ENCODE peak calls at places on chromosomes 6 and 20, in four cellular contexts. S, V, C and U are unnamed samples.

GRCh38 chr6:142152731-142153130 is 5.7 kb downstream of the VTA1 start:
- DNase-seq in S (no peak), V (no peak), C (no peak), U (peak)

GRCh38 chr6:90179190-90180169 is 117.2 kb downstream of the BACH2 start:
- DNase-seq in S (no peak), V (no peak), C (no peak), U (peak)

GRCh38 chr20:32215147-32215546 is 7.5 kb downstream of the POFUT1 start:
- DNase-seq in S (no peak), V (no peak), C (no peak), U (no peak)

GRCh38 chr6:74070091-74070490 is 374.1 kb downstream of the CD109 start:
- DNase-seq in S (no peak), V (no peak), C (no peak), U (no peak)

GRCh38 chr20:57746201-57746600 is 36.4 kb upstream of the PMEPA1 start:
- DNase-seq in S (no peak), V (no peak), C (no peak), U (no peak)

GRCh38 chr6:159833556-159833955 is 33.5 kb downstream of the PNLDC1 start:
- DNase-seq in S (no peak), V (no peak), C (no peak), U (peak)

GRCh38 chr6:151497935-151498726 is 4.3 kb downstream of the CCDC170 start:
- DNase-seq in S (no peak), V (no peak), C (no peak), U (peak)

GRCh38 chr6:93073811-93074210 is 345.5 kb downstream of the EPHA7 start:
- DNase-seq in S (no peak), V (no peak), C (no peak), U (no peak)

GRCh38 chr20:41436679-41437078 is 70.1 kb upstream of the EMILIN3 start:
- DNase-seq in S (no peak), V (no peak), C (no peak), U (peak)

GRCh38 chr6:138465007-138465645 is 34.2 kb downstream of the NHSL1 start:
- DNase-seq in S (no peak), V (no peak), C (no peak), U (peak)

GRCh38 chr6:15819841-15820240 is 157.0 kb upstream of the DTNBP1 start:
- DNase-seq in S (no peak), V (no peak), C (no peak), U (no peak)

GRCh38 chr20:3784863-3785239 is 1.7 kb downstream of the CENPB start:
- DNase-seq in S (no peak), V (no peak), C (no peak), U (no peak)

GRCh38 chr20:3784226-3784853 is 2.2 kb downstream of the CENPB start:
- DNase-seq in S (no peak), V (no peak), C (no peak), U (peak)

GRCh38 chr20:3782597-3782996 is 1.3 kb upstream of the SPEF1 start:
- DNase-seq in S (no peak), V (no peak), C (no peak), U (no peak)

GRCh38 chr20:3783068-3783489 is 1.8 kb upstream of the SPEF1 start:
- DNase-seq in S (no peak), V (no peak), C (no peak), U (no peak)

DNA sequence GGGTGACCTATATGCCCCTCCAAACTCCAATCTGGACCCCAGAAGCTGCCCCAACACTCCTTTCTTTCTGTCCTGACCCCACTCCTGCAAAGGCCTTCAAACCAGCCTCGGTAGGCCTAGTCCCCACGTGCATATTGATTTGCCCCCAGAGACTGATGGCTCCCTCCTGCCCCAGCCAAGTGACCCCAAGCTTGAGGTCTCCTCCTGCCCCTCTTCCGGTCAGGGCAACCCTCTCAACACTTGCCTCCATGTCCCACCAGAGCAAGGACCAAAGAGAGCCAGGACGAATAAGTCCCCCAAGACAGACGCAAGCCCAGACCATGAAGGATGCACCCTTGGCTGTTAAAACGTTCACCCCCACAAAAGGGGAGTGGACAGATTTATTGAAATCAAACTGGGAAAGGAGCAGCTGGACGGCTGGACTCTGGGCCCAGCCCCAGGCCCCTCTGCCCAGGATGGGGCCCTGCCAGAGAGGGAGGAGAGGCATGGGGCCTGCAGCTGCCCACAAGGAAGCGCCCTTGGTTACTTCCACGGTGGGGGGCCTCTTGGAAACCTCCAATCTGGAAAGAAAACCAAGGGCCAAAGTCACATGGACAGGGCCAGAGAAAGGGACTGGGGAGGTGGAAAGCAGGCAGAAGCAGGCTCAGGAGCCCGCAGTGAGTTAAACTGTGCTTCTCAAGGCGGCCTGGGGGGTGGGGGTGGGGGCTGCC is 2.4 kb upstream of the SPEF1 start:
- DNase-seq in S (no peak), V (no peak), C (no peak), U (no peak)
- H3K4me3 ChIP-seq in S (no peak), V (no peak), C (no peak), U (peak)

DNA sequence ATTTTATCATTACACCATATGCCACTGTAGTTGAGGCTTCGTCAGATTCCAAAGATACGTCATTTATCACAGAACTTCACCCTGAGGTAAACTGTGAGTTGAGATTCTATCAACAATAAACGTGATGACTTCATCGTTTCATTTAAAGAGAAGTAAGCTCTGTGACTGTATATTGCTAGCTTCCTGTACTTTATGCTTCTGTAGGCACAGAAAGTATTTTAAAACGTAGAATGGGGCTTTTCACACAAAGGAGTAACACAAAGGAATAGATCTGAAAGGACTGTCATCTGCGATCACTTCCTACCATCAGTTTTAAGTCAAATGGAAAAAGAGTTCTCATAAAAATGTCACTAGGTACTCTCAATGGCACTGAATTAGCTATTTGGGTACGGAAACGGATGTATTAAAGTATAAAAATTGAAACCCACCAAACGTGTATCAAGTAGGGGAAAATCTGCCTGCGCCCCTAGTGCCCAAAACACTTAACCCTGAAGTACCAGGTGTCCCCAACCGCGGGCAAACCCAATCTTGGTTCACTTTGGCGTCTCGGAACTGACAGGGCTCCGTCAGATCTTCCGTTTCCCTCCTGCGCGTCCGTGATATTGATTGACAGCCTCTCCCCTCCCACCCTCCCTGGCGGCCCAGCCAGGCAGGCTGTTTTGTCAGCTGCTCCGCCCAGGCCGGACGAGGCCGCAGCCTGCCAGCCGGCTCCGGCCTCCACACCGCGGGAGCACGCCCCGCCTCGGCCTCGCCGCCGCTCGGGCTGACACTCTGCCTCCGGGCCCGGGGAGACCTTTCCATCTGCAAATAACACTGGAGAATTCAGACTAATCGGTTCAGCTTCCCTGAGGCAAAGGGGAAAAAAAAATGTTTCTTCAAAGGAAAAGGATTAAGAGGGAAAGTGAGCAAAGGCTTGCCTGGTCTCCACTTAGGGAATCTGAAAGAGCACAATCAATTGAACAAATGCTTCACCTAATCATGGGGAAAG is 234.7 kb upstream of the MCHR2 start:
- DNase-seq in S (peak), V (peak), C (peak), U (peak)
- TF ChIP-seq CTCF in S (no peak), V (peak), C (peak), U (peak)

DNA sequence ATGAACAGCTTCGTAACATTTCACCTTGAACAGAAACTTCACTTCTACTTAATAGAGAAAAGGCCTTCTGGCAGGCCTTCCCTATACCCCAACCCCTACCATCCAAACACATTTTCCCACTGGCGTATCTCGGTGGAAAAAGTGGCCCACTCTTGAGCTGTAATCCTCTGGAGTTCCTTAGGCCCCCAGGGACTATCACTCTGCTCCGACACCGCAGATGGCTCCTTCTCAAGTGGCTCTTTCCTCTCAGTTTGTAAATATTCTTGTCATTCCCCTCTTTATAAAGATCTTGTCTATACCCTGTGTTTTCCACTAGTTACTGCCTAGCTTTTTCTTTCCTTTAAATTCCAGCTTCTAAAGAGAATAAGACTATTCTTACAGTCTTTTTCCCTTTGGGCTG is 108.7 kb downstream of the MYB start:
- DNase-seq in S (no peak), V (no peak), C (no peak), U (no peak)
- H3K4me3 ChIP-seq in S (no peak), V (no peak), C (no peak), U (no peak)

GRCh38 chr20:53427951-53428350 is 165.7 kb downstream of the ZNF217 start:
- DNase-seq in S (no peak), V (no peak), C (no peak), U (no peak)
- TF ChIP-seq CTCF in S (no peak), V (no peak), C (no peak), U (no peak)

GRCh38 chr6:43851204-43851855 is 81.3 kb downstream of the VEGFA start:
- DNase-seq in S (no peak), V (no peak), C (no peak), U (peak)
- H3K4me3 ChIP-seq in S (no peak), V (no peak), C (no peak), U (no peak)

GRCh38 chr6:157271911-157272310 is 51.4 kb downstream of the TMEM242 start:
- DNase-seq in S (no peak), V (no peak), C (no peak), U (no peak)

GRCh38 chr6:157274116-157274470 is 49.2 kb downstream of the TMEM242 start:
- DNase-seq in S (no peak), V (no peak), C (peak), U (no peak)

GRCh38 chr6:157272372-157272771 is 50.9 kb downstream of the TMEM242 start:
- DNase-seq in S (no peak), V (no peak), C (no peak), U (no peak)

GRCh38 chr6:157273756-157274088 is 49.6 kb downstream of the TMEM242 start:
- DNase-seq in S (peak), V (no peak), C (peak), U (no peak)

DNA sequence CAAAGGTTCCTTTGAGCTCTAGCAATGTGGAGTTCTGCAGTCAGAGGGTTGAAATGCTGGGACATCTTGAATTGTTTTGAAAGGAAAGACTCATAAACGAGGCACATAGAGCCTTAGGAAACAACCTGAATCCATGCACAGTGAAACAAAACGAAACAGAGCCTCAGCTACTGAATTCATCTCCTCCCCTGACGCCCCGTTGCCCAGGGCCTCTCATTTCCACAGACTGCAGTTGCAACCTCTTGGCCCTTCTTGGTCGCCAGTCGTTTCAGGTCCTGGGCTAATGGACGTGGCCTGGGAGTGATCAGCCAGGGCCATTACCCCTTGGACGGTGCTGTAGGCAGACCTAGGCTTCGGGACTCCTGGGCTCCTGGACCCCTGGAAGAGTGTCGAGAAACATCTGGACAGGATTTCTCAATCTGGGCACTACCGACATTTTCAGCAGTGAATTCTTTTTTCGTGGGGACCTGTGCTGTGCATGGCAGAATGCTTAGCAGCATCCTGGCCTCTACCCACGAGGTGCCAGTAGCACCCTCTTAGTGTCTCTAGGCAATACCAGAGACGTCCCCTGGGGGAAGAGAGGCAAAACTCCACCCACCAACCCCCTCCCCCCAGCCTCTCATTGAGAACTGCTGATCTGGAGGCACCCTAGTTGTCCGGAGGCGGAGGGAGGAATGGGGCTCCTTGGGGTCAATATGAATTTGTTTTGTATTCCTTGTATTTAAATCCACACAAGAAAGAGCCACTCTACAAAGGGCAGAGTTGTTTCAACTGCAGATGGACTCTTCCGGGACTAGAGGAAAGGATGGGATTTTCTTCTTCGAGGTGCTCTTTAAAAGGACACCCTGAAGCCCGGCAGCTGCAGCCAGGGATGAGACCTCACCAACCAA is 50.2 kb downstream of the TMEM242 start:
- DNase-seq in S (no peak), V (no peak), C (no peak), U (no peak)
- TF ChIP-seq CTCF in S (no peak), V (no peak), C (no peak), U (no peak)

GRCh38 chr20:63150911-63151531 is 64.9 kb downstream of the YTHDF1 start:
- DNase-seq in S (no peak), V (no peak), C (no peak), U (no peak)

GRCh38 chr20:63151554-63152321 is 64.2 kb downstream of the YTHDF1 start:
- DNase-seq in S (no peak), V (peak), C (no peak), U (peak)

GRCh38 chr20:63148696-63149095 is 67.2 kb downstream of the YTHDF1 start:
- DNase-seq in S (no peak), V (no peak), C (no peak), U (no peak)

GRCh38 chr20:63150391-63150898 is 65.5 kb downstream of the YTHDF1 start:
- DNase-seq in S (no peak), V (no peak), C (no peak), U (no peak)

GRCh38 chr20:63149531-63150207 is 66.3 kb downstream of the YTHDF1 start:
- DNase-seq in S (no peak), V (no peak), C (no peak), U (no peak)
- H3K4me3 ChIP-seq in S (no peak), V (no peak), C (no peak), U (no peak)

GRCh38 chr6:36536873-36537547 is 10.3 kb downstream of the STK38 start:
- DNase-seq in S (no peak), V (no peak), C (no peak), U (no peak)

GRCh38 chr6:36542041-36542440 is 5.2 kb downstream of the STK38 start:
- DNase-seq in S (no peak), V (no peak), C (no peak), U (no peak)

GRCh38 chr6:36544228-36544627 is 3.1 kb downstream of the STK38 start:
- DNase-seq in S (no peak), V (no peak), C (no peak), U (peak)

DNA sequence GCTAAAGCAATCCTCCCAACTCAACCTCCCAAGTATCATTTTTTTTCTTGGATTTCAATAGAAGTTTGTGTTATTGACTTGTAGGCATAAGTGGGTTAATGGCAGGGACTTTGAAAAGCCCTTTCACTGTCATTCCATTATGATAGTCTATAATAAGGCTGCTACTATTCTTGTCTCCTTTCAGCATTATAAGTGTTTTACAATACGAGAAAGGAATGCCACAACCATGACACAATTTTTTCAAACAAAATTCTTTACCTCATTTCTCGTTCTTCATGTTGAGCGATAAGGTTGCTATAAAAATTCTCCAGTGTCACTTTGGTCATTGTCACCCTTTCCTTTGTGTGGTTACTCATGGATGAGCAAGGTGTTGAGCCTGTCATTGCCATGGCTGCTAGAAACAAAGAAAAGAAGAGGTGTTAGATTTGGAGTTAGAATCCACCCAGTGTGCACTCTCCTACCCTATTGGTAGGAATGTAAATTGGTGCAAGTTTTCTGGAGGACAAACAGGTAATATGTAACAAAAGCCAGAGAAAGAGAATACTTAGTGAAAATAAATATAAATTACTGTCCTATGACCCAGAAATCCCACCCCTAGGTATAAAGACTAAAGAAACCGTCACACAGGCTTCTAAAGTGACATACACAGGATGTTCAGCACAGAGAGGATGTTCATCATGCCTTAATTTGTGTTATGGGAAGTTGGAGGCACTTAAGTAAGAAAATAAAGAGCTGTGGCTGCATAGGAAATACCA is 7.3 kb downstream of the STK38 start:
- DNase-seq in S (no peak), V (no peak), C (no peak), U (no peak)
- TF ChIP-seq CTCF in S (no peak), V (no peak), C (no peak), U (no peak)